ENCODE peak calls at places on chromosomes 2 and 18, in eight cellular contexts. One of them, this sample, is unnamed.

GRCh38 chr2:69665152-69665551 is 21.6 kb upstream of the AAK1 start:
- DNase-seq in CD4-positive, alpha-beta memory T cell: no peak
- DNase-seq in aorta: no peak
- DNase-seq in tibial artery: no peak
- DNase-seq in uterus: no peak
- DNase-seq in mesenchymal stem cell: no peak
- DNase-seq in OCI-LY7: no peak
- DNase-seq in left lung: no peak
- DNase-seq in this sample: no peak

GRCh38 chr2:128632491-128632780 is 313.8 kb upstream of the HS6ST1 start:
- DNase-seq in CD4-positive, alpha-beta memory T cell: no peak
- DNase-seq in aorta: peak; percentile 10
- DNase-seq in tibial artery: no peak
- DNase-seq in uterus: no peak
- DNase-seq in mesenchymal stem cell: no peak
- DNase-seq in OCI-LY7: no peak
- DNase-seq in left lung: no peak
- DNase-seq in this sample: no peak

GRCh38 chr2:121253674-121254240 is 31.2 kb downstream of the TFCP2L1 start:
- DNase-seq in CD4-positive, alpha-beta memory T cell: no peak
- DNase-seq in aorta: no peak
- DNase-seq in tibial artery: no peak
- DNase-seq in uterus: no peak
- DNase-seq in mesenchymal stem cell: no peak
- DNase-seq in OCI-LY7: no peak
- DNase-seq in left lung: peak; percentile 15
- DNase-seq in this sample: no peak

GRCh38 chr18:80192653-80193385 is 54.5 kb downstream of the PARD6G start:
- DNase-seq in CD4-positive, alpha-beta memory T cell: no peak
- DNase-seq in aorta: no peak
- DNase-seq in tibial artery: no peak
- DNase-seq in uterus: no peak
- DNase-seq in mesenchymal stem cell: no peak
- DNase-seq in OCI-LY7: no peak
- DNase-seq in left lung: no peak
- DNase-seq in this sample: no peak

GRCh38 chr2:127722807-127723206 is 21.5 kb downstream of the SFT2D3 start:
- DNase-seq in CD4-positive, alpha-beta memory T cell: no peak
- DNase-seq in aorta: no peak
- DNase-seq in tibial artery: no peak
- DNase-seq in uterus: no peak
- DNase-seq in mesenchymal stem cell: no peak
- DNase-seq in OCI-LY7: no peak
- DNase-seq in left lung: no peak
- DNase-seq in this sample: no peak

GRCh38 chr2:40032650-40033319 is 253.7 kb upstream of the THUMPD2 start:
- DNase-seq in CD4-positive, alpha-beta memory T cell: no peak
- DNase-seq in aorta: no peak
- DNase-seq in tibial artery: no peak
- DNase-seq in uterus: no peak
- DNase-seq in mesenchymal stem cell: peak; percentile 66
- DNase-seq in OCI-LY7: no peak
- DNase-seq in left lung: no peak
- DNase-seq in this sample: no peak

GRCh38 chr18:79877163-79878091 is 74.0 kb downstream of the SLC66A2 start:
- DNase-seq in CD4-positive, alpha-beta memory T cell: no peak
- DNase-seq in aorta: no peak
- DNase-seq in tibial artery: no peak
- DNase-seq in uterus: no peak
- DNase-seq in mesenchymal stem cell: no peak
- DNase-seq in OCI-LY7: no peak
- DNase-seq in left lung: no peak
- DNase-seq in this sample: no peak

GRCh38 chr2:7915302-7916200 is 766.3 kb upstream of the ID2 start:
- DNase-seq in CD4-positive, alpha-beta memory T cell: no peak
- DNase-seq in aorta: no peak
- DNase-seq in tibial artery: no peak
- DNase-seq in uterus: no peak
- DNase-seq in mesenchymal stem cell: no peak
- DNase-seq in OCI-LY7: no peak
- DNase-seq in left lung: no peak
- DNase-seq in this sample: no peak

GRCh38 chr18:62436636-62437519 is 85.9 kb upstream of the ZCCHC2 start:
- DNase-seq in CD4-positive, alpha-beta memory T cell: no peak
- DNase-seq in aorta: peak; percentile 96
- DNase-seq in tibial artery: peak; percentile 96
- DNase-seq in uterus: peak; percentile 87
- DNase-seq in mesenchymal stem cell: peak; percentile 29
- DNase-seq in OCI-LY7: no peak
- DNase-seq in left lung: peak; percentile 87
- DNase-seq in this sample: no peak

GRCh38 chr2:186308347-186308746 is 177.7 kb upstream of the ZC3H15 start:
- DNase-seq in CD4-positive, alpha-beta memory T cell: no peak
- DNase-seq in aorta: no peak
- DNase-seq in tibial artery: no peak
- DNase-seq in uterus: no peak
- DNase-seq in mesenchymal stem cell: peak; percentile 33
- DNase-seq in OCI-LY7: no peak
- DNase-seq in left lung: no peak
- DNase-seq in this sample: no peak

GRCh38 chr2:59458862-59459261 is 1094.6 kb downstream of the BCL11A start:
- DNase-seq in CD4-positive, alpha-beta memory T cell: no peak
- DNase-seq in aorta: no peak
- DNase-seq in tibial artery: no peak
- DNase-seq in uterus: no peak
- DNase-seq in mesenchymal stem cell: no peak
- DNase-seq in OCI-LY7: no peak
- DNase-seq in left lung: no peak
- DNase-seq in this sample: no peak

GRCh38 chr2:47950340-47951280 is 44.3 kb upstream of the FBXO11 start:
- DNase-seq in CD4-positive, alpha-beta memory T cell: no peak
- DNase-seq in aorta: no peak
- DNase-seq in tibial artery: no peak
- DNase-seq in uterus: no peak
- DNase-seq in mesenchymal stem cell: no peak
- DNase-seq in OCI-LY7: no peak
- DNase-seq in left lung: no peak
- DNase-seq in this sample: no peak

GRCh38 chr2:239348563-239349447 is 52.0 kb downstream of the HDAC4 start:
- DNase-seq in CD4-positive, alpha-beta memory T cell: no peak
- DNase-seq in aorta: no peak
- DNase-seq in tibial artery: no peak
- DNase-seq in uterus: peak; percentile 68
- DNase-seq in mesenchymal stem cell: peak; percentile 47
- DNase-seq in OCI-LY7: no peak
- DNase-seq in left lung: no peak
- DNase-seq in this sample: no peak

GRCh38 chr2:124153713-124154112 is 128.6 kb downstream of the CNTNAP5 start:
- DNase-seq in CD4-positive, alpha-beta memory T cell: no peak
- DNase-seq in aorta: no peak
- DNase-seq in tibial artery: no peak
- DNase-seq in uterus: no peak
- DNase-seq in mesenchymal stem cell: no peak
- DNase-seq in OCI-LY7: no peak
- DNase-seq in left lung: no peak
- DNase-seq in this sample: no peak

GRCh38 chr2:46382331-46383112 is 85.3 kb downstream of the EPAS1 start:
- DNase-seq in CD4-positive, alpha-beta memory T cell: no peak
- DNase-seq in aorta: no peak
- DNase-seq in tibial artery: no peak
- DNase-seq in uterus: no peak
- DNase-seq in mesenchymal stem cell: no peak
- DNase-seq in OCI-LY7: no peak
- DNase-seq in left lung: no peak
- DNase-seq in this sample: no peak

GRCh38 chr2:196983934-196984333 is 57.4 kb upstream of the PGAP1 start:
- DNase-seq in CD4-positive, alpha-beta memory T cell: no peak
- DNase-seq in aorta: no peak
- DNase-seq in tibial artery: no peak
- DNase-seq in uterus: no peak
- DNase-seq in mesenchymal stem cell: peak; percentile 38
- DNase-seq in OCI-LY7: no peak
- DNase-seq in left lung: no peak
- DNase-seq in this sample: no peak

GRCh38 chr2:173076557-173077345 is 1.1 kb downstream of the MAP3K20 start:
- DNase-seq in CD4-positive, alpha-beta memory T cell: peak; percentile 11
- DNase-seq in aorta: peak; percentile 66
- DNase-seq in tibial artery: peak; percentile 56
- DNase-seq in uterus: peak; percentile 56
- DNase-seq in mesenchymal stem cell: peak; percentile 73
- DNase-seq in OCI-LY7: peak; percentile 41
- DNase-seq in left lung: peak; percentile 62
- DNase-seq in this sample: no peak

GRCh38 chr18:55113800-55114199 is 154.5 kb upstream of the CCDC68 start:
- DNase-seq in CD4-positive, alpha-beta memory T cell: no peak
- DNase-seq in aorta: no peak
- DNase-seq in tibial artery: no peak
- DNase-seq in uterus: no peak
- DNase-seq in mesenchymal stem cell: no peak
- DNase-seq in OCI-LY7: no peak
- DNase-seq in left lung: no peak
- DNase-seq in this sample: no peak

GRCh38 chr2:145654156-145654555 is 1134.2 kb upstream of the ZEB2 start:
- DNase-seq in CD4-positive, alpha-beta memory T cell: no peak
- DNase-seq in aorta: no peak
- DNase-seq in tibial artery: no peak
- DNase-seq in uterus: no peak
- DNase-seq in mesenchymal stem cell: no peak
- DNase-seq in OCI-LY7: no peak
- DNase-seq in left lung: no peak
- DNase-seq in this sample: no peak
- H3K27ac ChIP-seq in CD4-positive, alpha-beta memory T cell: no peak overlapping the region
- H3K27ac ChIP-seq in aorta: no peak overlapping the region
- H3K27ac ChIP-seq in tibial artery: no peak overlapping the region
- H3K27ac ChIP-seq in uterus: no peak overlapping the region
- H3K27ac ChIP-seq in mesenchymal stem cell: no peak overlapping the region
- H3K27ac ChIP-seq in OCI-LY7: no peak overlapping the region
- H3K27ac ChIP-seq in left lung: no peak overlapping the region
- H3K27ac ChIP-seq in this sample: no peak overlapping the region

GRCh38 chr2:99831772-99832171 is 310.6 kb downstream of the AFF3 start:
- DNase-seq in CD4-positive, alpha-beta memory T cell: no peak
- DNase-seq in aorta: no peak
- DNase-seq in tibial artery: no peak
- DNase-seq in uterus: no peak
- DNase-seq in mesenchymal stem cell: no peak
- DNase-seq in OCI-LY7: no peak
- DNase-seq in left lung: no peak
- DNase-seq in this sample: no peak
- H3K27ac ChIP-seq in CD4-positive, alpha-beta memory T cell: no peak overlapping the region
- H3K27ac ChIP-seq in aorta: no peak overlapping the region
- H3K27ac ChIP-seq in tibial artery: no peak overlapping the region
- H3K27ac ChIP-seq in uterus: no peak overlapping the region
- H3K27ac ChIP-seq in mesenchymal stem cell: no peak overlapping the region
- H3K27ac ChIP-seq in OCI-LY7: no peak overlapping the region
- H3K27ac ChIP-seq in left lung: no peak overlapping the region
- H3K27ac ChIP-seq in this sample: no peak overlapping the region

GRCh38 chr18:48944634-48945033 is 6.1 kb downstream of the SMAD7 start:
- DNase-seq in CD4-positive, alpha-beta memory T cell: no peak
- DNase-seq in aorta: no peak
- DNase-seq in tibial artery: no peak
- DNase-seq in uterus: peak; percentile 9
- DNase-seq in mesenchymal stem cell: peak; percentile 57
- DNase-seq in OCI-LY7: no peak
- DNase-seq in left lung: no peak
- DNase-seq in this sample: no peak

GRCh38 chr18:48943736-48944527 is 6.8 kb downstream of the SMAD7 start:
- DNase-seq in CD4-positive, alpha-beta memory T cell: peak; percentile 54
- DNase-seq in aorta: no peak
- DNase-seq in tibial artery: no peak
- DNase-seq in uterus: no peak
- DNase-seq in mesenchymal stem cell: no peak
- DNase-seq in OCI-LY7: no peak
- DNase-seq in left lung: no peak
- DNase-seq in this sample: no peak

GRCh38 chr18:48942554-48943261 is 8.1 kb downstream of the SMAD7 start:
- DNase-seq in CD4-positive, alpha-beta memory T cell: no peak
- DNase-seq in aorta: no peak
- DNase-seq in tibial artery: no peak
- DNase-seq in uterus: no peak
- DNase-seq in mesenchymal stem cell: peak; percentile 97
- DNase-seq in OCI-LY7: no peak
- DNase-seq in left lung: no peak
- DNase-seq in this sample: no peak

GRCh38 chr18:48942086-48942485 is 8.7 kb downstream of the SMAD7 start:
- DNase-seq in CD4-positive, alpha-beta memory T cell: no peak
- DNase-seq in aorta: no peak
- DNase-seq in tibial artery: no peak
- DNase-seq in uterus: no peak
- DNase-seq in mesenchymal stem cell: no peak
- DNase-seq in OCI-LY7: no peak
- DNase-seq in left lung: no peak
- DNase-seq in this sample: no peak

DNA sequence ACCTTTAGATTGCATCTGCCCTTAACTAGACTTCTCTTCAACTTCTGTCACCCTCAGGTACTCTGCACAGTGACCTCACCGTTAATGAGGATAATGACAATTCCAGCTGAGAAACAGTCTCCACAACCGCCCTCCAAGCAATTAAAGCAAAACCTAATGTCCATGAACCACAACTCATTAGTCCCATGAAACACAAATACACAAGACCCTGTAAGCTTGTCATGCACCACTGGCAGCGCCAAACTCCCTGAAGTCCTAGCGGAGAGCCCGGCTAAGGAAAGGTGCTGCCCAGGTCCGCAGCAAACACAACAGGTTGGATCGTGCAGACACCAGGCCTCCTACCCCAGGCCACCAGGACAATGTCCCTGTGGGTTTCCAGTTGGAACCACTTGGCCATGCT is 7.4 kb downstream of the SMAD7 start:
- DNase-seq in CD4-positive, alpha-beta memory T cell: no peak
- DNase-seq in aorta: no peak
- DNase-seq in tibial artery: no peak
- DNase-seq in uterus: no peak
- DNase-seq in mesenchymal stem cell: no peak
- DNase-seq in OCI-LY7: no peak
- DNase-seq in left lung: no peak
- DNase-seq in this sample: no peak
- H3K27ac ChIP-seq in CD4-positive, alpha-beta memory T cell: no peak overlapping the region
- H3K27ac ChIP-seq in aorta: no peak overlapping the region
- H3K27ac ChIP-seq in tibial artery: peak overlapping the region; percentile 99
- H3K27ac ChIP-seq in uterus: peak overlapping the region; percentile 99
- H3K27ac ChIP-seq in mesenchymal stem cell: peak overlapping the region; percentile 91
- H3K27ac ChIP-seq in OCI-LY7: no peak overlapping the region
- H3K27ac ChIP-seq in left lung: peak overlapping the region; percentile 72
- H3K27ac ChIP-seq in this sample: peak overlapping the region; percentile 8

GRCh38 chr2:236483102-236483501 is 86.5 kb upstream of the ACKR3 start:
- DNase-seq in CD4-positive, alpha-beta memory T cell: no peak
- DNase-seq in aorta: no peak
- DNase-seq in tibial artery: no peak
- DNase-seq in uterus: no peak
- DNase-seq in mesenchymal stem cell: no peak
- DNase-seq in OCI-LY7: no peak
- DNase-seq in left lung: no peak
- DNase-seq in this sample: no peak

GRCh38 chr2:236479814-236480213 is 89.8 kb upstream of the ACKR3 start:
- DNase-seq in CD4-positive, alpha-beta memory T cell: no peak
- DNase-seq in aorta: no peak
- DNase-seq in tibial artery: no peak
- DNase-seq in uterus: no peak
- DNase-seq in mesenchymal stem cell: no peak
- DNase-seq in OCI-LY7: no peak
- DNase-seq in left lung: no peak
- DNase-seq in this sample: no peak

GRCh38 chr2:236489895-236490404 is 79.7 kb upstream of the ACKR3 start:
- DNase-seq in CD4-positive, alpha-beta memory T cell: no peak
- DNase-seq in aorta: no peak
- DNase-seq in tibial artery: no peak
- DNase-seq in uterus: no peak
- DNase-seq in mesenchymal stem cell: no peak
- DNase-seq in OCI-LY7: no peak
- DNase-seq in left lung: no peak
- DNase-seq in this sample: no peak

GRCh38 chr2:236485519-236485918 is 84.1 kb upstream of the ACKR3 start:
- DNase-seq in CD4-positive, alpha-beta memory T cell: no peak
- DNase-seq in aorta: no peak
- DNase-seq in tibial artery: no peak
- DNase-seq in uterus: no peak
- DNase-seq in mesenchymal stem cell: no peak
- DNase-seq in OCI-LY7: no peak
- DNase-seq in left lung: no peak
- DNase-seq in this sample: no peak
- H3K27ac ChIP-seq in CD4-positive, alpha-beta memory T cell: no peak overlapping the region
- H3K27ac ChIP-seq in aorta: no peak overlapping the region
- H3K27ac ChIP-seq in tibial artery: no peak overlapping the region
- H3K27ac ChIP-seq in uterus: no peak overlapping the region
- H3K27ac ChIP-seq in mesenchymal stem cell: no peak overlapping the region
- H3K27ac ChIP-seq in OCI-LY7: no peak overlapping the region
- H3K27ac ChIP-seq in left lung: no peak overlapping the region
- H3K27ac ChIP-seq in this sample: peak overlapping the region; percentile 21

This sample was measured in caudate nucleus.